ENCODE peak calls at places on chromosomes 16 and 17, in six cellular contexts. Z, C, W, I, V and X are unnamed samples.

GRCh38 chr16:6035161-6035560 is 937.6 kb upstream of the EEF2KMT start:
- DNase-seq in Z (no peak), C (no peak), W (no peak), I (no peak), V (no peak), X (no peak)

GRCh38 chr16:46894011-46894672 is 10.0 kb downstream of the GPT2 start:
- DNase-seq in Z (no peak), C (no peak), W (no peak), I (no peak), V (no peak), X (no peak)

GRCh38 chr17:55062921-55063320 is 94.4 kb downstream of the STXBP4 start:
- DNase-seq in Z (no peak), C (no peak), W (no peak), I (peak), V (no peak), X (peak)

GRCh38 chr17:16938496-16939270 is 33.2 kb downstream of the TNFRSF13B start:
- DNase-seq in Z (no peak), C (no peak), W (no peak), I (no peak), V (no peak), X (no peak)

GRCh38 chr17:59437766-59438165 is 106.3 kb downstream of the YPEL2 start:
- DNase-seq in Z (peak), C (no peak), W (no peak), I (no peak), V (no peak), X (no peak)

GRCh38 chr16:967077-967541 is 3.7 kb downstream of the LMF1 start:
- DNase-seq in Z (no peak), C (no peak), W (no peak), I (no peak), V (no peak), X (no peak)

GRCh38 chr16:7646831-7647230 is 314.2 kb downstream of the RBFOX1 start:
- DNase-seq in Z (no peak), C (no peak), W (no peak), I (no peak), V (no peak), X (no peak)

GRCh38 chr16:85376292-85377095 is 236.6 kb upstream of the GSE1 start:
- DNase-seq in Z (no peak), C (no peak), W (no peak), I (no peak), V (no peak), X (no peak)

GRCh38 chr16:85863384-85863774 is 35.6 kb upstream of the IRF8 start:
- DNase-seq in Z (no peak), C (no peak), W (no peak), I (peak), V (no peak), X (peak)